ENCODE peak calls at places on chromosomes 12 and 14, in four cellular contexts. H is hypothalamus, M is D721Med, E is ELR. W is an unnamed sample.

GRCh38 chr14:24270537-24271133 is 762 bp downstream of the RABGGTA start:
- DNase-seq in H (no peak), M (no peak), E (no peak), W (no peak)

GRCh38 chr14:22427771-22428228 is 161.2 kb downstream of the DAD1 start:
- DNase-seq in H (no peak), M (no peak), E (peak), W (peak)

GRCh38 chr12:93682846-93683261 is 5.7 kb downstream of the CRADD start:
- DNase-seq in H (no peak), M (no peak), E (no peak), W (no peak)

GRCh38 chr14:73786632-73786941 is 65.0 kb upstream of the PTGR2 start:
- DNase-seq in H (no peak), M (no peak), E (peak), W (peak)

GRCh38 chr12:92302041-92302829 is 156.6 kb upstream of the BTG1 start:
- DNase-seq in H (no peak), M (no peak), E (no peak), W (no peak)

GRCh38 chr14:77208979-77209318 is 27.4 kb downstream of the TMEM63C start:
- DNase-seq in H (no peak), M (no peak), E (no peak), W (no peak)

GRCh38 chr14:92850492-92850891 is 56.4 kb downstream of the GOLGA5 start:
- DNase-seq in H (no peak), M (no peak), E (peak), W (no peak)

GRCh38 chr12:47812797-47813490 is 6.8 kb downstream of the HDAC7 start:
- DNase-seq in H (peak), M (no peak), E (peak), W (peak)

GRCh38 chr12:130286041-130286440 is 51.6 kb upstream of the PIWIL1 start:
- DNase-seq in H (no peak), M (no peak), E (no peak), W (no peak)

GRCh38 chr12:14843425-14843887 is at the start of gene ART4:
- DNase-seq in H (no peak), M (no peak), E (no peak), W (no peak)

GRCh38 chr12:64781374-64782029 is 22.3 kb upstream of the GNS start:
- DNase-seq in H (no peak), M (no peak), E (no peak), W (no peak)

GRCh38 chr14:106802413-106803364 is 1276.3 kb downstream of the TMEM121 start:
- DNase-seq in H (no peak), M (no peak), E (no peak), W (no peak)

GRCh38 chr12:130958557-130959140 is 4.9 kb downstream of the ADGRD1 start:
- DNase-seq in H (no peak), M (no peak), E (no peak), W (no peak)

GRCh38 chr14:33477752-33478151 is 473.1 kb downstream of the EGLN3 start:
- DNase-seq in H (peak), M (no peak), E (no peak), W (peak)

GRCh38 chr12:118011377-118011776 is 5.1 kb upstream of the RFC5 start:
- DNase-seq in H (no peak), M (no peak), E (no peak), W (no peak)